ENCODE peak calls at places on chromosomes 13 and 19, in eight cellular contexts. S is colonic mucosa, J is heart right ventricle, K is adrenal gland, Y is pancreas, D is neuronal stem cell, E is keratinocyte, Z is body of pancreas. P is an unnamed sample.

GRCh38 chr13:110561335-110562033 is at the start of gene RAB20:
- DNase-seq in K (peak; percentile 92), E (no peak), D (peak; percentile 56), Z (peak; percentile 91), Y (peak; percentile 91), J (peak; percentile 90), S (peak; percentile 95), P (peak; percentile 93)

GRCh38 chr19:44515031-44515430 is 14.4 kb downstream of the CEACAM20 start:
- DNase-seq in Z (no peak), D (no peak), J (no peak), K (no peak), Y (no peak), S (no peak), E (no peak), P (no peak)

GRCh38 chr19:48341006-48341405 is 15.7 kb downstream of the EMP3 start:
- DNase-seq in S (no peak), J (no peak), Z (no peak), E (no peak), Y (no peak), D (no peak), K (peak; percentile 76), P (no peak)

GRCh38 chr19:53664152-53664551 is 32.4 kb downstream of the DPRX start:
- DNase-seq in Z (no peak), D (no peak), E (no peak), Y (no peak), S (no peak), K (no peak), J (no peak), P (no peak)

GRCh38 chr13:44713793-44714469 is 137.8 kb upstream of the TSC22D1 start:
- DNase-seq in Z (no peak), D (no peak), K (peak; percentile 27), S (no peak), J (no peak), Y (no peak), E (peak; percentile 95), P (no peak)

GRCh38 chr13:102317593-102317992 is 84.3 kb downstream of the FGF14 start:
- DNase-seq in D (no peak), Z (peak; percentile 30), K (peak; percentile 74), S (peak; percentile 55), E (no peak), J (peak; percentile 78), Y (peak; percentile 38), P (peak; percentile 71)

GRCh38 chr13:98370806-98371553 is 193.9 kb upstream of the RNF113B start:
- DNase-seq in J (peak; percentile 47), Y (peak; percentile 33), E (no peak), S (no peak), Z (peak; percentile 52), D (no peak), K (no peak), P (peak; percentile 53)

GRCh38 chr19:44603201-44603945 is 10.0 kb upstream of the IGSF23 start:
- DNase-seq in Y (no peak), S (no peak), D (no peak), K (peak; percentile 28), Z (no peak), J (no peak), E (no peak), P (no peak)

GRCh38 chr19:54439174-54439851 is 9.7 kb upstream of the LENG8 start:
- DNase-seq in S (no peak), D (no peak), Y (peak; percentile 92), Z (peak; percentile 95), K (no peak), J (no peak), E (no peak), P (peak; percentile 77)

GRCh38 chr19:42335374-42335936 is 10.0 kb downstream of the MEGF8 start:
- DNase-seq in Z (no peak), E (no peak), J (no peak), S (no peak), K (no peak), D (no peak), Y (no peak), P (no peak)

GRCh38 chr19:42152285-42152684 is 20.0 kb upstream of the POU2F2 start:
- DNase-seq in D (no peak), S (no peak), Z (no peak), J (no peak), E (no peak), K (no peak), Y (no peak), P (no peak)

GRCh38 chr19:8240274-8241229 is 31.4 kb downstream of the CERS4 start:
- DNase-seq in J (peak; percentile 85), K (peak; percentile 97), E (no peak), Z (peak; percentile 92), D (peak; percentile 79), Y (peak; percentile 98), S (peak; percentile 74), P (peak; percentile 95)

GRCh38 chr19:38685666-38686529 is 38.4 kb downstream of the ACTN4 start:
- DNase-seq in Y (no peak), D (no peak), E (no peak), Z (no peak), S (no peak), K (no peak), J (no peak), P (no peak)

GRCh38 chr13:53783466-53783865 is 754.9 kb downstream of the OLFM4 start:
- DNase-seq in Z (no peak), K (no peak), S (no peak), J (no peak), E (no peak), D (no peak), Y (no peak), P (no peak)

GRCh38 chr13:50810998-50811397 is 32.5 kb downstream of the DLEU7 start:
- DNase-seq in K (no peak), S (no peak), J (no peak), E (no peak), Z (no peak), Y (no peak), D (no peak), P (no peak)

GRCh38 chr13:33610471-33611015 is 207.4 kb upstream of the RFC3 start:
- DNase-seq in S (peak; percentile 23), D (peak; percentile 26), J (peak; percentile 81), Z (no peak), Y (no peak), E (no peak), K (peak; percentile 84), P (peak; percentile 39)

GRCh38 chr13:102726430-102726829 is 31.6 kb upstream of the METTL21C start:
- DNase-seq in K (no peak), J (no peak), E (no peak), Y (no peak), S (no peak), Z (no peak), D (no peak), P (no peak)

GRCh38 chr13:52449323-52450011 is 967 bp downstream of the VPS36 start:
- DNase-seq in Y (no peak), J (no peak), S (no peak), Z (no peak), E (no peak), D (no peak), K (no peak), P (no peak)

GRCh38 chr13:32255744-32256120 is 59.4 kb downstream of the ZAR1L start:
- DNase-seq in Y (no peak), J (no peak), E (no peak), Z (no peak), S (no peak), D (no peak), K (no peak), P (no peak)

GRCh38 chr13:113657851-113658741 is at the start of gene ATP4B:
- DNase-seq in K (peak; percentile 5), Z (no peak), E (no peak), J (no peak), S (no peak), D (no peak), Y (no peak), P (no peak)

GRCh38 chr13:94268661-94269060 is 210.8 kb downstream of the DCT start:
- DNase-seq in Y (no peak), Z (no peak), D (no peak), K (no peak), E (no peak), S (no peak), J (no peak), P (no peak)

GRCh38 chr13:29803221-29803620 is 47.2 kb downstream of the UBL3 start:
- DNase-seq in Y (no peak), D (no peak), S (no peak), J (no peak), E (no peak), Z (no peak), K (no peak), P (no peak)
- H3K4me1 ChIP-seq in Y (peaks cover 43% of the 10 kb centered on the region), D (peaks cover 13% of the 10 kb centered on the region), S (no peaks in the 10 kb centered on the region), J (peaks cover 3% of the 10 kb centered on the region), E (no peaks in the 10 kb centered on the region), Z (peaks cover 65% of the 10 kb centered on the region), K (peaks cover 4% of the 10 kb centered on the region), P (no peaks in the 10 kb centered on the region)

GRCh38 chr13:38888309-38888708 is 102.3 kb downstream of the STOML3 start:
- DNase-seq in Y (no peak), J (no peak), D (no peak), E (no peak), S (no peak), K (no peak), Z (no peak), P (no peak)
- H3K27me3 ChIP-seq in Y (no peaks in the 10 kb centered on the region), J (no peaks in the 10 kb centered on the region), D (no peaks in the 10 kb centered on the region), E (no peaks in the 10 kb centered on the region), S (no peaks in the 10 kb centered on the region), K (no peaks in the 10 kb centered on the region), Z (no peaks in the 10 kb centered on the region), P (no peaks in the 10 kb centered on the region)

GRCh38 chr13:37682496-37682895 is 83.9 kb upstream of the POSTN start:
- DNase-seq in Z (no peak), K (no peak), Y (no peak), J (no peak), S (no peak), E (no peak), D (no peak), P (no peak)

GRCh38 chr13:37685206-37685605 is 86.6 kb upstream of the POSTN start:
- DNase-seq in Y (no peak), S (no peak), K (no peak), Z (no peak), E (no peak), J (no peak), D (no peak), P (no peak)

GRCh38 chr13:37679043-37679442 is 80.5 kb upstream of the POSTN start:
- DNase-seq in Z (no peak), E (no peak), Y (no peak), K (no peak), D (no peak), J (no peak), S (no peak), P (no peak)

GRCh38 chr13:37681295-37682032 is 82.9 kb upstream of the POSTN start:
- DNase-seq in E (no peak), Y (no peak), K (no peak), S (no peak), J (no peak), Z (no peak), D (no peak), P (no peak)

DNA sequence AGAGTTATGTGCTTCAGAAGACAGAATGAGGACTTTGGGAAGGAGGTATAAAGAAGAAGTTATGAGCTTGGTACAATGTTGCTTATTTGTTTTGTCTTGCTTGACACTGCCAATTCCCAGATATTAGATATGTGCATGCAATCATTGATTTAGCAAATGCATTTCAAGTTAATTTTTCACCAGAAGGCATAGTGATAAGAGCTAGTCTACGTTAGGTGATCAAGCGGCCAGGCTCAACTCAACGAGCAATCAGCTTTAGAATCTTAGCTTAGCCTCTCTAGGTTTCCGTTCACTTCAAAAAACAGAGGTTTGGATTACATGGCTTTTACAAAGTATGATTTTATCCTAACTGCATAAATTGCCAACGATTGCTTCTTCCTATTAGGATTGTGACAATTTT is 81.6 kb upstream of the POSTN start:
- DNase-seq in D (no peak), K (no peak), Y (no peak), S (no peak), Z (no peak), E (no peak), J (no peak), P (no peak)
- H3K4me1 ChIP-seq in D (peaks cover 5% of the 10 kb centered on the region), K (no peaks in the 10 kb centered on the region), Y (peaks cover 3% of the 10 kb centered on the region), S (no peaks in the 10 kb centered on the region), Z (peaks cover 6% of the 10 kb centered on the region), E (no peaks in the 10 kb centered on the region), J (no peaks in the 10 kb centered on the region), P (peaks cover 4% of the 10 kb centered on the region)

GRCh38 chr19:28867978-28868377 is 345.0 kb downstream of the UQCRFS1 start:
- DNase-seq in S (no peak), D (no peak), K (no peak), Z (no peak), E (no peak), Y (no peak), J (no peak), P (no peak)
- H3K27me3 ChIP-seq in S (no peaks in the 10 kb centered on the region), D (no peaks in the 10 kb centered on the region), K (no peaks in the 10 kb centered on the region), Z (no peaks in the 10 kb centered on the region), E (no peaks in the 10 kb centered on the region), Y (no peaks in the 10 kb centered on the region), J (no peaks in the 10 kb centered on the region), P (no peaks in the 10 kb centered on the region)

P was measured in testis.